ENCODE peak calls at places on chromosomes 5 and 9, in five cellular contexts. V is activated CD4-positive, alpha-beta T cell treated with anti-CD3 and anti-CD28 coated beads, Interleukin-2, amount 50 U/mL, for 48 hours; K is stimulated activated CD4-positive, alpha-beta T cell treated with anti-CD3 and anti-CD28 coated beads, Interleukin-1b, Interleukin-23, amount 100 ng/mL, for 24 hours; P is mucosa of gallbladder; N is NCI-H1105. O is an unnamed sample.

GRCh38 chr5:10513501-10514442 is 50.1 kb upstream of the ANKRD33B start:
- DNase-seq in V (no peak), K (no peak), P (no peak), N (no peak), O (peak)

GRCh38 chr5:147509710-147510651 is at the start of gene DPYSL3:
- DNase-seq in V (peak), K (no peak), N (peak), P (peak), O (peak)

GRCh38 chr9:113564804-113565237 is 101.3 kb downstream of the RGS3 start:
- DNase-seq in V (no peak), N (no peak), P (peak), K (no peak), O (peak)

GRCh38 chr5:87231037-87231808 is 36.5 kb upstream of the RASA1 start:
- DNase-seq in K (no peak), N (no peak), P (no peak), V (no peak), O (peak)

GRCh38 chr5:124901081-124901480 is 154.6 kb upstream of the ZNF608 start:
- DNase-seq in K (no peak), P (no peak), V (no peak), N (no peak), O (peak)

GRCh38 chr5:153562189-153562588 is 71.7 kb downstream of the GRIA1 start:
- DNase-seq in V (no peak), N (no peak), K (no peak), P (no peak), O (peak)

GRCh38 chr5:98927242-98927987 is 1.4 kb downstream of the CHD1 start:
- DNase-seq in P (peak), K (no peak), N (no peak), V (peak), O (peak)

GRCh38 chr5:14306415-14306814 is 163.3 kb downstream of the TRIO start:
- DNase-seq in N (no peak), P (no peak), K (no peak), V (no peak), O (peak)

GRCh38 chr9:31597977-31598376 is 786.5 kb upstream of the ACO1 start:
- DNase-seq in K (no peak), V (no peak), P (no peak), N (no peak), O (peak)

GRCh38 chr9:93184439-93185221 is 691 bp downstream of the WNK2 start:
- DNase-seq in P (no peak), K (no peak), V (peak), N (no peak), O (no peak)

GRCh38 chr9:129309041-129309430 is 131.0 kb upstream of the IER5L start:
- DNase-seq in V (no peak), K (no peak), N (no peak), P (no peak), O (no peak)

GRCh38 chr5:175378444-175379028 is 65.4 kb downstream of the DRD1 start:
- DNase-seq in V (no peak), P (no peak), N (no peak), K (no peak), O (peak)

GRCh38 chr5:172113036-172113435 is 75.0 kb downstream of the STK10 start:
- DNase-seq in P (peak), V (peak), K (no peak), N (no peak), O (peak)

GRCh38 chr9:105656131-105656921 is 5.9 kb upstream of the TAL2 start:
- DNase-seq in P (no peak), N (peak), K (no peak), V (peak), O (no peak)

GRCh38 chr5:96203761-96204160 is 229.3 kb downstream of the PCSK1 start:
- DNase-seq in V (no peak), K (no peak), P (no peak), N (no peak), O (no peak)

GRCh38 chr9:85514256-85514655 is 227.5 kb downstream of the AGTPBP1 start:
- DNase-seq in V (no peak), P (no peak), N (no peak), K (no peak), O (no peak)

GRCh38 chr5:801472-801871 is 16.9 kb upstream of the ZDHHC11B start:
- DNase-seq in P (no peak), V (no peak), N (no peak), K (no peak), O (no peak)

GRCh38 chr9:136496801-136497620 is 14.2 kb upstream of the SEC16A start:
- DNase-seq in N (no peak), P (no peak), K (no peak), V (no peak), O (no peak)

GRCh38 chr5:17378346-17378984 is 119.6 kb upstream of the TAF11L2 start:
- DNase-seq in K (no peak), N (no peak), P (no peak), V (no peak), O (peak)

GRCh38 chr9:127225747-127226646 is 38.6 kb upstream of the GARNL3 start:
- DNase-seq in V (no peak), K (no peak), P (no peak), N (no peak), O (no peak)

GRCh38 chr5:81751836-81752643 is 1.1 kb upstream of the SSBP2 start:
- DNase-seq in P (peak), V (peak), N (no peak), K (no peak), O (no peak)

GRCh38 chr5:157540707-157541451 is 34.7 kb downstream of the ADAM19 start:
- DNase-seq in V (peak), N (no peak), K (no peak), P (no peak), O (peak)

GRCh38 chr5:172412724-172413260 is 41.5 kb downstream of the SH3PXD2B start:
- DNase-seq in P (peak), K (no peak), V (peak), N (no peak), O (peak)

GRCh38 chr5:14136228-14136627 is 6.9 kb upstream of the TRIO start:
- DNase-seq in N (no peak), P (no peak), K (no peak), V (no peak), O (no peak)

GRCh38 chr9:86413966-86414880 is 60.0 kb upstream of the TUT7 start:
- DNase-seq in K (no peak), P (no peak), N (peak), V (no peak), O (peak)

GRCh38 chr9:96875460-96876142 is 21.3 kb upstream of the ZNF782 start:
- DNase-seq in V (peak), P (peak), N (peak), K (no peak), O (peak)

GRCh38 chr9:135128035-135128670 is 40.7 kb downstream of the OLFM1 start:
- DNase-seq in P (no peak), K (no peak), N (no peak), V (no peak), O (no peak)

GRCh38 chr9:38724749-38725148 is 4.8 kb upstream of the FAM240B start:
- DNase-seq in V (no peak), P (no peak), K (no peak), N (no peak), O (no peak)

GRCh38 chr5:116766470-116766947 is 191.9 kb upstream of the SEMA6A start:
- DNase-seq in P (peak), V (no peak), K (no peak), N (no peak), O (peak)

GRCh38 chr9:134618163-134618822 is 23.3 kb upstream of the COL5A1 start:
- DNase-seq in N (no peak), V (no peak), K (no peak), P (no peak), O (no peak)

GRCh38 chr5:7415948-7416535 is 20.1 kb downstream of the ADCY2 start:
- DNase-seq in P (no peak), V (no peak), K (no peak), N (no peak), O (no peak)

GRCh38 chr5:129945031-129945430 is 40.8 kb downstream of the CHSY3 start:
- DNase-seq in P (no peak), V (no peak), N (no peak), K (no peak), O (peak)

GRCh38 chr5:27412379-27412778 is 374.0 kb upstream of the CDH9 start:
- DNase-seq in P (no peak), N (no peak), V (no peak), K (no peak), O (no peak)

GRCh38 chr9:92141144-92142129 is 26.2 kb upstream of the SPTLC1 start:
- DNase-seq in N (peak), K (no peak), P (no peak), V (no peak), O (peak)

GRCh38 chr9:14286121-14286520 is 27.8 kb downstream of the NFIB start:
- DNase-seq in N (no peak), V (no peak), K (no peak), P (no peak), O (no peak)

GRCh38 chr5:82719368-82719767 is 357.8 kb downstream of the TMEM167A start:
- DNase-seq in K (no peak), P (no peak), V (no peak), N (no peak), O (peak)

GRCh38 chr5:161660806-161661205 is 24.7 kb upstream of the GABRA6 start:
- DNase-seq in P (no peak), K (no peak), V (no peak), N (no peak), O (no peak)

GRCh38 chr5:37514946-37515345 is 135.8 kb downstream of the WDR70 start:
- DNase-seq in P (no peak), N (no peak), K (no peak), V (no peak), O (no peak)

GRCh38 chr5:164097747-164098146 is 592.3 kb downstream of the MAT2B start:
- DNase-seq in P (no peak), K (no peak), N (no peak), V (no peak), O (peak)

GRCh38 chr5:132057498-132058255 is 2.8 kb upstream of the IL3 start:
- DNase-seq in P (no peak), V (no peak), N (no peak), K (no peak), O (no peak)